ENCODE peak calls at places on chromosomes 16 and 17, in six cellular contexts. B, U, D, O, C and Z are unnamed samples.

GRCh38 chr17:82356028-82356427 is 3.0 kb upstream of the TEX19 start:
- DNase-seq in D (no peak), U (no peak), B (no peak), O (no peak), C (no peak), Z (peak)

GRCh38 chr16:68283840-68284595 is 19.7 kb downstream of the SLC7A6 start:
- DNase-seq in O (no peak), D (no peak), B (no peak), U (no peak), C (peak), Z (no peak)

GRCh38 chr17:15412606-15413005 is 54.8 kb downstream of the CDRT4 start:
- DNase-seq in B (no peak), U (no peak), D (no peak), C (no peak), O (no peak), Z (no peak)

GRCh38 chr17:17989618-17990017 is 17.0 kb downstream of the DRC3 start:
- DNase-seq in B (no peak), C (no peak), D (no peak), O (no peak), U (no peak), Z (no peak)

GRCh38 chr16:58843675-58844074 is 109.6 kb upstream of the GOT2 start:
- DNase-seq in C (peak), O (no peak), U (no peak), D (no peak), B (no peak), Z (peak)

GRCh38 chr16:15833551-15833950 is 23.3 kb downstream of the MYH11 start:
- DNase-seq in C (no peak), D (no peak), B (no peak), U (no peak), O (no peak), Z (no peak)

GRCh38 chr16:14494396-14494795 is 135.7 kb downstream of the PARN start:
- DNase-seq in B (no peak), D (no peak), U (no peak), C (no peak), O (no peak), Z (no peak)

GRCh38 chr16:47008174-47008573 is 34.7 kb upstream of the DNAJA2 start:
- DNase-seq in D (no peak), O (no peak), U (no peak), B (no peak), C (no peak), Z (no peak)

GRCh38 chr16:47567321-47567720 is 106.2 kb downstream of the PHKB start:
- DNase-seq in B (no peak), O (no peak), C (no peak), U (no peak), D (no peak), Z (no peak)

GRCh38 chr17:7439462-7440112 is at the start of gene FGF11:
- DNase-seq in B (no peak), O (no peak), D (no peak), C (no peak), U (peak), Z (no peak)

GRCh38 chr17:78844301-78845005 is 3.8 kb upstream of the USP36 start:
- DNase-seq in O (peak), D (no peak), C (no peak), B (no peak), U (no peak), Z (no peak)

GRCh38 chr16:6725634-6726331 is 606.9 kb upstream of the RBFOX1 start:
- DNase-seq in O (no peak), B (no peak), C (no peak), U (no peak), D (peak), Z (no peak)

GRCh38 chr16:89672177-89672941 is 14.1 kb upstream of the CDK10 start:
- DNase-seq in D (no peak), O (no peak), C (no peak), U (no peak), B (no peak), Z (no peak)

GRCh38 chr17:77110006-77110374 is 30.8 kb upstream of the SEC14L1 start:
- DNase-seq in D (no peak), C (peak), U (no peak), O (no peak), B (no peak), Z (peak)

GRCh38 chr17:16470302-16470701 is 21.7 kb downstream of the LRRC75A start:
- DNase-seq in B (no peak), U (no peak), D (no peak), C (no peak), O (peak), Z (no peak)

GRCh38 chr16:56013962-56014552 is 138.9 kb upstream of the CES5A start:
- DNase-seq in O (no peak), D (no peak), U (peak), B (no peak), C (peak), Z (peak)

GRCh38 chr16:11242658-11243057 is 13.3 kb downstream of the SOCS1 start:
- DNase-seq in C (no peak), O (no peak), D (peak), B (no peak), U (no peak), Z (no peak)

GRCh38 chr17:62065611-62066468 is 762 bp upstream of the MED13 start:
- DNase-seq in C (peak), B (peak), U (peak), D (peak), O (peak), Z (peak)

GRCh38 chr17:17849863-17850373 is 13.1 kb upstream of the SREBF1 start:
- DNase-seq in U (peak), C (peak), B (peak), D (no peak), O (peak), Z (no peak)

GRCh38 chr16:28984091-28984490 is 761 bp upstream of the LAT start:
- DNase-seq in B (no peak), C (no peak), D (no peak), O (no peak), U (no peak), Z (no peak)

GRCh38 chr16:72620348-72620747 is 427.6 kb downstream of the ZFHX3 start:
- DNase-seq in C (no peak), D (no peak), U (no peak), B (no peak), O (no peak), Z (no peak)

GRCh38 chr16:84527486-84528269 is 23.2 kb upstream of the MEAK7 start:
- DNase-seq in B (no peak), O (no peak), U (no peak), C (no peak), D (no peak), Z (no peak)

GRCh38 chr17:81480140-81480917 is 32.3 kb downstream of the ACTG1 start:
- DNase-seq in B (no peak), C (no peak), U (no peak), D (no peak), O (no peak), Z (peak)